ENCODE peak calls at places on chromosomes 5 and 9, in five cellular contexts. M is GM12865, V is IMR-90, K is cardiac muscle cell, Z is lower lobe of right lung. W is an unnamed sample.

GRCh38 chr5:98510111-98510510 is 263.4 kb upstream of the RGMB start:
- DNase-seq in Z (no peak), M (no peak), K (no peak), V (peak), W (no peak)

GRCh38 chr9:128276008-128276573 is at the start of gene SWI5:
- DNase-seq in K (peak), V (peak), Z (peak), M (peak), W (peak)

GRCh38 chr5:31593676-31594075 is 45.3 kb upstream of the PDZD2 start:
- DNase-seq in K (no peak), Z (no peak), V (no peak), M (no peak), W (no peak)

GRCh38 chr9:78821126-78821822 is 524.3 kb downstream of the PSAT1 start:
- DNase-seq in Z (no peak), V (peak), M (peak), K (peak), W (no peak)

GRCh38 chr5:37737326-37738056 is 102.3 kb downstream of the GDNF start:
- DNase-seq in V (no peak), Z (no peak), M (no peak), K (no peak), W (no peak)

GRCh38 chr5:124079062-124079461 is 567.1 kb downstream of the CSNK1G3 start:
- DNase-seq in V (no peak), K (no peak), M (no peak), Z (no peak), W (no peak)

GRCh38 chr5:79401216-79401615 is 112.7 kb downstream of the HOMER1 start:
- DNase-seq in V (no peak), K (no peak), M (no peak), Z (no peak), W (no peak)

GRCh38 chr5:132420706-132421272 is 51.3 kb downstream of the SLC22A5 start:
- DNase-seq in V (no peak), Z (no peak), K (no peak), M (peak), W (no peak)

GRCh38 chr9:78280982-78281668 is 15.8 kb upstream of the PSAT1 start:
- DNase-seq in V (peak), M (no peak), K (peak), Z (peak), W (no peak)

GRCh38 chr5:1007221-1007680 is 1.4 kb upstream of the NKD2 start:
- DNase-seq in V (no peak), M (no peak), K (no peak), Z (peak), W (no peak)

GRCh38 chr5:160166069-160166972 is 47.1 kb upstream of the PWWP2A start:
- DNase-seq in V (no peak), M (no peak), Z (no peak), K (no peak), W (no peak)

GRCh38 chr5:74833537-74834266 is 32.5 kb downstream of the FAM169A start:
- DNase-seq in M (no peak), K (no peak), Z (no peak), V (no peak), W (peak)

GRCh38 chr5:143986567-143987242 is 174.7 kb downstream of the HMHB1 start:
- DNase-seq in Z (no peak), M (no peak), K (no peak), V (peak), W (no peak)

GRCh38 chr5:136004436-136004835 is 24.4 kb upstream of the TGFBI start:
- DNase-seq in K (no peak), Z (no peak), M (no peak), V (peak), W (no peak)

GRCh38 chr5:74404574-74405310 is 235.8 kb downstream of the ENC1 start:
- DNase-seq in Z (no peak), K (no peak), V (no peak), M (no peak), W (no peak)

GRCh38 chr9:93898026-93898425 is 57.1 kb downstream of the BARX1 start:
- DNase-seq in Z (no peak), K (no peak), V (no peak), M (no peak), W (no peak)

GRCh38 chr5:35182541-35183242 is 47.6 kb downstream of the PRLR start:
- DNase-seq in Z (no peak), V (no peak), K (no peak), M (no peak), W (no peak)

GRCh38 chr5:130549884-130550552 is 615.0 kb downstream of the HINT1 start:
- DNase-seq in V (no peak), M (no peak), Z (no peak), K (no peak), W (no peak)

GRCh38 chr5:160230686-160231527 is 1.6 kb downstream of the FABP6 start:
- DNase-seq in M (peak), V (peak), Z (peak), K (no peak), W (no peak)

GRCh38 chr9:561430-561829 is 280.1 kb upstream of the DMRT1 start:
- DNase-seq in Z (no peak), V (no peak), K (no peak), M (no peak), W (peak)
- H3K4me3 ChIP-seq in Z (no peak), V (no peak), K (no peak), M (no peak), W (no peak)

GRCh38 chr5:15105799-15106393 is 234.3 kb upstream of the ANKH start:
- DNase-seq in M (peak), Z (no peak), K (peak), V (peak), W (peak)
- H3K4me3 ChIP-seq in M (no peak), Z (no peak), K (no peak), V (no peak), W (no peak)

GRCh38 chr5:96932026-96932425 is 3.9 kb upstream of the LNPEP start:
- DNase-seq in M (peak), Z (no peak), V (no peak), K (no peak), W (no peak)
- H3K4me3 ChIP-seq in M (peak), Z (no peak), V (no peak), K (no peak), W (no peak)

DNA sequence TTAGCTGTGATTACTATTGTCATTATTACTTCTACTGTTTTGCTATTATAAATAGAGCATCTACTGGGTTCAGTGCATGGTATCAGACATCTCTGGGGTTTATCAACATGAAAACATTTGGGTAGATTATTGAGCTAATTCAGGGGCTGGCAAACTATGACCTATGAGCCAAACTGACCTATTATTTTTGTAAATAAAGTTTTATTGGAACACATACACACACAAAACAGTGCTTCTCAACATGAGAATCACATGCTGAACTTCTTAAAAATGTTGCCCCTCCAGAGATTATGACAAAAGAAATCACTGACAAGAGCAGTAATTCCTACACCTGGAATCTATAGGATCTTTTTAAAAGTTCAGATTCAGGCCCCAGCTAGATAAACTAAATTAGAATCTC is 30.4 kb downstream of the SLC31A2 start:
- DNase-seq in Z (no peak), M (no peak), K (no peak), V (no peak), W (no peak)
- H3K4me3 ChIP-seq in Z (no peak), M (no peak), K (no peak), V (no peak), W (no peak)

DNA sequence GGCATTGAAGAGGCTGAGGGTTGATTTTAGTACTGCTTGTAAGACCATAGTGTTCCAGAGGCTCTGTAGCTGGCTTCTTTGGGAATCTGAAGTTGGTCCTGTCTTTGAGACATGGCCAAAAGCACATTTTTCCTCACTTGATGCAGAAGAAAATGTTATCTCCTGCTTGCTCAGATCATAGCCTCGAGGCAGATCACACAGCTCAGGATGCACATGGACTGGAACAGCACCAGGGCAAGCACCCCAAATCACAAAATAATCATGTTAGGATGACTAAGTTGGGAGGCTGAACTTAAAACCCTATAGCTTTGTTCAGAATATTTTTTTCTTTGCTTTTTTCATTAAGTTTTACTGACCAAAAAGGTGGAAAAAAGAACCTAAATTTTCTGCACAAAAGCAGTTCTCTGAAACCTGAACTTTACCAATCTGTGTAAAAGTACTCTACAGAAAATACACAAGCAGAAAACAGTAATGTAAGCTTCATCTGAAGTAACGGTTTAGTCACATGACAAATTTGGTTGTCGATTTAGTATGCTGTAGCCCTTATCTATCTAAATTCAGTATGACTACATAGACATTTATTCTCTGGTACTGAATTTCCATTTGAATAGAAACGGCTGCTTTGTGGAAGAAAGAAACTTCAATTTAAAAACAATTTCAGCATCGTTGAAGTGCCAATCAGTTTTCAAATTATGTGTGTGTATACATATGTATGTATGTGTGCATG is 3.4 kb downstream of the KLHL9 start:
- DNase-seq in M (no peak), K (no peak), Z (no peak), V (peak), W (no peak)
- H3K4me3 ChIP-seq in M (peak), K (no peak), Z (no peak), V (no peak), W (no peak)

DNA sequence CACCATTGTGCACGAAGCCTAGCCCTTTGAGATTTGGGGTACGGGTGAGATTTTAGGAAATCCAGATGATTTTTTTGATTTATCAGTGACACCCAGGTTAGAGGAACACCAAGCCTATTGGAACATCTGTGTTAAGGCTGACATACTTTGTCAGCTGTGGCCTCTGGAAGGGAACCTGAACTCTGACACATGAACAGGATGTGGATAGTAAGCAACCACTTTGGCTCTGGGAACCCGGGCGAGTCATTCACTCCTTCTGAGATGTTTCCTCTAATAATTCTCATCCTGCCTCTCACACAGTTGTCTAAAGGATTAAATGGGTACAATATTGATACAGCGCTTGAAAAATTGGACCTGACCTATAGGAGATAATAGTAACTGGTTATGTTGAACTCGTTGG is 67.8 kb downstream of the FGF1 start:
- DNase-seq in M (peak), Z (no peak), V (peak), K (no peak), W (no peak)
- H3K4me3 ChIP-seq in M (no peak), Z (no peak), V (no peak), K (no peak), W (no peak)

GRCh38 chr9:7976856-7977255 is 177.3 kb upstream of the DMAC1 start:
- DNase-seq in V (no peak), K (no peak), Z (no peak), M (no peak), W (no peak)
- H3K4me3 ChIP-seq in V (no peak), K (no peak), Z (no peak), M (no peak), W (no peak)